ENCODE peak calls at places on chromosomes 11 and 22, in four cellular contexts. One of them, this sample, is unnamed. For H3K9me1 and H3K4me1, the result is how much of the 10 kb centered on the place peaks cover.

GRCh38 chr22:41401781-41402648 is 20.3 kb downstream of the TEF start:
- DNase-seq in endothelial cell of umbilical vein: peak
- DNase-seq in K562: no peak
- DNase-seq in IMR-90: peak
- DNase-seq in this sample: no peak

GRCh38 chr22:28424427-28425080 is 255.1 kb downstream of the TTC28 start:
- DNase-seq in IMR-90: peak
- DNase-seq in K562: no peak
- DNase-seq in endothelial cell of umbilical vein: no peak
- DNase-seq in this sample: no peak

GRCh38 chr22:41368543-41368817 is 13.3 kb upstream of the TEF start:
- DNase-seq in IMR-90: no peak
- DNase-seq in endothelial cell of umbilical vein: no peak
- DNase-seq in K562: no peak
- DNase-seq in this sample: no peak

GRCh38 chr22:37229012-37229804 is 14.9 kb downstream of the RAC2 start:
- DNase-seq in K562: peak
- DNase-seq in endothelial cell of umbilical vein: peak
- DNase-seq in IMR-90: peak
- DNase-seq in this sample: no peak

GRCh38 chr11:110134120-110134519 is 40.9 kb downstream of the ZC3H12C start:
- DNase-seq in endothelial cell of umbilical vein: peak
- DNase-seq in K562: no peak
- DNase-seq in IMR-90: no peak
- DNase-seq in this sample: no peak

GRCh38 chr11:64148200-64148916 is 17.6 kb downstream of the MACROD1 start:
- DNase-seq in IMR-90: peak
- DNase-seq in K562: peak
- DNase-seq in endothelial cell of umbilical vein: peak
- DNase-seq in this sample: peak

GRCh38 chr22:36922097-36922608 is 8.7 kb downstream of the CSF2RB start:
- DNase-seq in K562: no peak
- DNase-seq in endothelial cell of umbilical vein: peak
- DNase-seq in IMR-90: no peak
- DNase-seq in this sample: no peak

GRCh38 chr22:49638788-49639187 is 188.9 kb downstream of the BRD1 start:
- DNase-seq in IMR-90: no peak
- DNase-seq in endothelial cell of umbilical vein: peak
- DNase-seq in K562: no peak
- DNase-seq in this sample: no peak

DNA sequence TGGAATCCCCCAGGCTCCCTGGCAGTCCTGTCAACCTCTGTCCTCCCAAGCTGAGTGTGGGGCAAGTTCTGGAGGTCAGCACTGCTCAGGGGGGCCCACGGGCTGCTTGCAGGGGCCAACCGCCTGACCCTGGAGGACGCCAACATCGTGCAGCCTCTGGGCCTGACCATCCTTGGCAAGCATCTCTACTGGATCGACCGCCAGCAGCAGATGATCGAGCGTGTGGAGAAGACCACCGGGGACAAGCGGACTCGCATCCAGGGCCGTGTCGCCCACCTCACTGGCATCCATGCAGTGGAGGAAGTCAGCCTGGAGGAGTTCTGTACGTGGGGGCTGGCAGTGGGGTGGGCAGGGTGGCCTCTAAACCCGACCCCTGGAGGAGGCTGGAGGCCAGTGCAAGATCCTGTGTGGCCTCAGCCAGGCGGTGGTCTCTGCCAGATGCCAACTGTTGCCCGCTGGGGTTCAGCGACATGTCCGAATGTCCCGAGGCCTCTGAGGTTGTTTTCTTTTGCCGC is 34.6 kb upstream of the PPP6R3 start:
- DNase-seq in IMR-90: no peak
- DNase-seq in K562: no peak
- DNase-seq in endothelial cell of umbilical vein: no peak
- DNase-seq in this sample: no peak
- H3K9me1 ChIP-seq in IMR-90: under half
- H3K9me1 ChIP-seq in K562: under half
- H3K9me1 ChIP-seq in endothelial cell of umbilical vein: under half
- H3K9me1 ChIP-seq in this sample: under half

DNA sequence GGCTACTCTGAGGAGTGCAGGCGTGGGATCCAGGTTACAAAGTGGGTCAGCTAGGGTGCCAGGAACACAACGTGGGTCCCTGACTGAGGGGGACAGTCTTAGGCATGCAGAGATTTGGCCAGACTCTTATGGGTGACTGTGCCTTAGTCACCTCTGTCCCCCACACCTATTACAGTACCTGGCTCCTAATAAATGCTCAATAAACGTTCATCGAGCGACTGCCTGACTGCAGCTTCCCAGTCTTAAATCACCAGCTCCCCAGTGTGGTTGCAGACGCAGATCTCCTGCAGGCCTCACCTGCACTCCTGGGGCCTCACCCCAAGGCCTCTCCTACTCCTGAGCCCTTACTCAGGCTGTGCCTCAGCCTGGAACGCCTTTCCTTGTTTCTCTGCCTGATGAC is 3.2 kb upstream of the SUN2 start:
- DNase-seq in K562: no peak
- DNase-seq in IMR-90: no peak
- DNase-seq in endothelial cell of umbilical vein: no peak
- DNase-seq in this sample: no peak
- H3K4me1 ChIP-seq in K562: under half
- H3K4me1 ChIP-seq in IMR-90: under half
- H3K4me1 ChIP-seq in endothelial cell of umbilical vein: under half
- H3K4me1 ChIP-seq in this sample: under half

GRCh38 chr22:46792061-46792796 is 29.8 kb downstream of the TBC1D22A start:
- DNase-seq in endothelial cell of umbilical vein: peak
- DNase-seq in K562: no peak
- DNase-seq in IMR-90: no peak
- DNase-seq in this sample: no peak

GRCh38 chr22:46792841-46793261 is 30.4 kb downstream of the TBC1D22A start:
- DNase-seq in IMR-90: no peak
- DNase-seq in K562: no peak
- DNase-seq in endothelial cell of umbilical vein: no peak
- DNase-seq in this sample: no peak

GRCh38 chr22:46794491-46794890 is 32.0 kb downstream of the TBC1D22A start:
- DNase-seq in IMR-90: no peak
- DNase-seq in K562: no peak
- DNase-seq in endothelial cell of umbilical vein: no peak
- DNase-seq in this sample: no peak

GRCh38 chr22:46794067-46794466 is 31.6 kb downstream of the TBC1D22A start:
- DNase-seq in IMR-90: no peak
- DNase-seq in K562: no peak
- DNase-seq in endothelial cell of umbilical vein: no peak
- DNase-seq in this sample: no peak

DNA sequence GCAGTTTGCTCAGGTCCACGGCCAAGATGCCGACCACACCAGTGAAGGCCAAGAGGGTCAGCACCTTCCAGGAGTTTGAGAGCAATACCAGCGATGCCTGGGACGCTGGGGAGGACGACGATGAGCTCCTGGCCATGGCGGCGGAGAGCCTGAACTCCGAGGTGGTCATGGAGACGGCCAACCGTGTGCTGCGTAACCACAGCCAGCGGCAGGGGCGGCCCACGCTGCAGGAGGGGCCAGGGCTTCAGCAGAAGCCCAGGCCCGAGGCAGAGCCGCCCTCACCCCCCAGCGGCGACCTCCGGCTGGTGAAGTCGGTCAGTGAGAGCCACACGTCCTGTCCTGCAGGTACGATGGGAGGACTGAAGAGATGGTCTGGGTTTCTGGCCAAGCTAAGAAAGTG is 31.0 kb downstream of the TBC1D22A start:
- DNase-seq in K562: no peak
- DNase-seq in IMR-90: no peak
- DNase-seq in endothelial cell of umbilical vein: no peak
- DNase-seq in this sample: no peak
- H3K9me1 ChIP-seq in K562: under half
- H3K9me1 ChIP-seq in IMR-90: under half
- H3K9me1 ChIP-seq in endothelial cell of umbilical vein: under half
- H3K9me1 ChIP-seq in this sample: under half

GRCh38 chr11:35167451-35167954 is 28.5 kb downstream of the CD44 start:
- DNase-seq in K562: no peak
- DNase-seq in IMR-90: no peak
- DNase-seq in endothelial cell of umbilical vein: no peak
- DNase-seq in this sample: no peak

GRCh38 chr11:35163707-35164496 is 24.9 kb downstream of the CD44 start:
- DNase-seq in endothelial cell of umbilical vein: no peak
- DNase-seq in K562: no peak
- DNase-seq in IMR-90: peak
- DNase-seq in this sample: no peak

GRCh38 chr11:35168606-35169200 is 29.7 kb downstream of the CD44 start:
- DNase-seq in K562: no peak
- DNase-seq in IMR-90: no peak
- DNase-seq in endothelial cell of umbilical vein: no peak
- DNase-seq in this sample: no peak

GRCh38 chr11:35165416-35166368 is 26.7 kb downstream of the CD44 start:
- DNase-seq in K562: no peak
- DNase-seq in endothelial cell of umbilical vein: peak
- DNase-seq in IMR-90: peak
- DNase-seq in this sample: no peak

DNA sequence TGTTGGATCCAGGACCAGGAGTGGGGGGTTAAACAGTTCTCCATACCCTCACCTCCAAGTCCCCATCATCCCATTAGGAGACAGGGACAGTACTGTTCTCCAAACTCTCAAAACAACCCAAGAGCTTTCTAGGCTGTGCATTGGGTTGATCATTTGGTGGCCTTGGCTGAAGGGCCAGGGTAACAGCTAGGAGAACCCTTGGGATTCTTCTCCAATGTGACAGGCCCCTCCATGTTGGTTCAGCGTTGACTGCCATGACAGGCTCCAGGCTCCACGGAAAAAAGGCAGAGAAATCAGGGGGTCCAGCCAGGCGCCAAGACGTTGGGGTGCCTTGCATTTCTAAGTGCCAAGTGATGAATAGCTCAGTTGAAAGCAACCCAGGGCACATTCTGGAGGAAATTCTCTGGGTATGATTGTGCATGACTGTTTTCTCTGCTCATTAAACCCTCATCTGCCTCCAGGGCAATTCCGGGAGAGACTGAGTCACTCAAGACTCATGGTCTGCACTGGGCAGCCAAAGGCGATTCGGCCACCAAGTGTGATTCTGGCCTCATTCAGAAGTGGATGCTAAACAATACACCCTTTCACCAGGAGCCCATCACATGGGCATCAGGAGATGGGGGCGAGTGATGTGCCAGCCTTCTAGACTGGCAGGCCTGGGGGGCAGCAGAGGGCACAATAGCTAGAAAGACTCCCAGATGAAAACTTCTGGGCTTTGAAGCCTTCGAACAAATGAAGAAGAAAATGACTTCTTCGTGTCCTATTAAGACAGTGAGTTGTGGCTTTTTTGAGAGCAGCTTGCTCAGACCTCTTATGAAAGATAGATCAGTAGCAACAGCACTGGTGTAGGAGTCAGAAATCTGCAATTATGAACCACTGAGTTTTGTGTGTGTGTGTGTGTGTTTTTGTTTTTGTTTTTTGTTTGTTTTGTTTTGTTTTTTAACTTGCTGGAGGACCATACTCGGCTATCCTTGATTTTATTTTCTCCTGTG is 27.7 kb downstream of the CD44 start:
- DNase-seq in IMR-90: peak
- DNase-seq in K562: no peak
- DNase-seq in endothelial cell of umbilical vein: peak
- DNase-seq in this sample: peak
- H3K4me1 ChIP-seq in IMR-90: half or more
- H3K4me1 ChIP-seq in K562: under half
- H3K4me1 ChIP-seq in endothelial cell of umbilical vein: under half
- H3K4me1 ChIP-seq in this sample: half or more

DNA sequence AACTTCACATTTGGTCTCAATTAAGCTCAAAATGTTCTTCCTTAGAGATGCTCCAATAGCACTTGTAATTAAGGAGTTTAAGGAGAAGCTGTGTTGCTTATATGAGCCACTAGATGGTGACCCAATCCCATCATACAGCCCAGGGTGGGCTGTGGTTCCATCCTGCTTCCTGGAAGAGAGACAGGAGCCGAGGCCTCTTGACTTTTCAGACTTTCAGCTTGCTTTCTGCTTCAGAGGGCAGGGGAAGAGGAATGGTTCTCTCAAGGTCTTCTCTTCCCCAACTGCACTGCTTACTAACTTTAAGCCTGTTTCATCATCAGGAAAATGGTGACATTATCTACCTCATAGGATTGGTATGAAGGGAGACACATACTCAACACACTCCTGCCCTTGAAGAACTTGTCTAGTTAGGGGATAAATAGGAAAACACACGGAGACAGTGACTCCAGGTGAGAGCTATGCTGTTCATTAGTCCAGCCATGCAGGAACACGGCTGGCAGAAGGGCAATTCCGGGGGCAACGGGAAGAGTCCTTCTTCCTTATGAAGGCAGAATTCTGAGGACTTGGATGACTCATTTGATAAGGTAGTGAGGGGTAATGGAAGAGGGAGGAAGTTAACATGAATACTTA is 20.1 kb downstream of the TMEM218 start:
- DNase-seq in IMR-90: peak
- DNase-seq in endothelial cell of umbilical vein: peak
- DNase-seq in K562: peak
- DNase-seq in this sample: no peak
- H3K9me1 ChIP-seq in IMR-90: under half
- H3K9me1 ChIP-seq in endothelial cell of umbilical vein: under half
- H3K9me1 ChIP-seq in K562: under half
- H3K9me1 ChIP-seq in this sample: under half

DNA sequence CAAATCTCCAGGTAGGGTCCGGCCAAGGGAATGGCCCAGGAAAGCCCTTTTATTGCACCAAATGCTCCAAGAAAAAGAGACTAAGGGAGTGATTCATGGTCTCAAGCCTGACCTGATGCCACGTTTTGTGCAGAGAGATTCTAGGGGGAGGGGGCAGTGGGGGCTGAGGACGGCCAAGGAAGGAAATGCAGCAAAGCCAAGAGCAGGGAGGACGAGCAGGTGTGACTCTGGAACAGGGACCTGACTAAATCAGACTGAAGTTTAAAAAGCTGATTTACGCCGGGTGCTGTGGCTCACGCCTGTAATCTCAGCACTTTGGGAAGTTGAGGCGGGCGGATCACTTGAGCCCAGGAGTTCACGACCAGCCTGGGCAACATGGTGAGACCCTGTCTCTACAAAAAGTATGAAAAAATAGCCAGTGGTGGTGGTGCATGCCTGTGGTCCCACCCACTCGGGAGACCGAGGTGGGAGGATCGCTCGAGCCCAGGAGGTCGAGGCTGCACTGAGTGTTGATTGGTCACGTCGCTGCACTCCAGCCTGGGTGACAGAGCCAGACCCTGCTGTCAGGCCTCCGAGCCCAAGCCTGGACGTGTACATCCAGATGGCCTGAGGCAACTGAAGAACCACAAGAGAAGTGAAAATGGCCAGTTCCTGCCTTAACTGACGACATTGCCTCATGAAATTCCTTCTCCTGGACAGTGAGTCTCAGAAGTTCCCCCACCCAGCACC is 10.8 kb upstream of the IFITM3 start:
- DNase-seq in K562: no peak
- DNase-seq in IMR-90: no peak
- DNase-seq in endothelial cell of umbilical vein: no peak
- DNase-seq in this sample: no peak
- H3K4me1 ChIP-seq in K562: half or more
- H3K4me1 ChIP-seq in IMR-90: under half
- H3K4me1 ChIP-seq in endothelial cell of umbilical vein: under half
- H3K4me1 ChIP-seq in this sample: under half

GRCh38 chr11:76919467-76919866 is 58.7 kb downstream of the ACER3 start:
- DNase-seq in IMR-90: no peak
- DNase-seq in endothelial cell of umbilical vein: no peak
- DNase-seq in K562: no peak
- DNase-seq in this sample: no peak

GRCh38 chr11:76918941-76919386 is 58.2 kb downstream of the ACER3 start:
- DNase-seq in IMR-90: peak
- DNase-seq in endothelial cell of umbilical vein: peak
- DNase-seq in K562: peak
- DNase-seq in this sample: no peak

GRCh38 chr11:76916712-76917111 is 56.0 kb downstream of the ACER3 start:
- DNase-seq in K562: no peak
- DNase-seq in IMR-90: no peak
- DNase-seq in endothelial cell of umbilical vein: no peak
- DNase-seq in this sample: no peak

GRCh38 chr11:76919887-76920746 is 59.4 kb downstream of the ACER3 start:
- DNase-seq in endothelial cell of umbilical vein: peak
- DNase-seq in IMR-90: peak
- DNase-seq in K562: peak
- DNase-seq in this sample: peak
- H3K9me1 ChIP-seq in endothelial cell of umbilical vein: under half
- H3K9me1 ChIP-seq in IMR-90: under half
- H3K9me1 ChIP-seq in K562: under half
- H3K9me1 ChIP-seq in this sample: under half

This sample was measured in keratinocyte.